ENCODE peak calls at places on chromosomes 6 and 20, in eight cellular contexts. One of them, this sample, is unnamed.

GRCh38 chr6:85185977-85186376 is 263.9 kb upstream of the NT5E start:
- DNase-seq in hepatocyte: no peak
- DNase-seq in heart left ventricle: no peak
- DNase-seq in cardiac fibroblast: peak; percentile 75
- DNase-seq in psoas muscle: no peak
- DNase-seq in Panc1: no peak
- DNase-seq in spleen: no peak
- DNase-seq in prostate gland: no peak
- DNase-seq in this sample: no peak

GRCh38 chr6:87391334-87391733 is 16.4 kb upstream of the CFAP206 start:
- DNase-seq in psoas muscle: no peak
- DNase-seq in cardiac fibroblast: peak; percentile 48
- DNase-seq in heart left ventricle: no peak
- DNase-seq in Panc1: no peak
- DNase-seq in spleen: no peak
- DNase-seq in hepatocyte: peak; percentile 56
- DNase-seq in prostate gland: peak; percentile 17
- DNase-seq in this sample: no peak

GRCh38 chr6:41460742-41461336 is 85.3 kb upstream of the FOXP4 start:
- DNase-seq in spleen: no peak
- DNase-seq in hepatocyte: no peak
- DNase-seq in prostate gland: no peak
- DNase-seq in cardiac fibroblast: no peak
- DNase-seq in heart left ventricle: no peak
- DNase-seq in psoas muscle: no peak
- DNase-seq in Panc1: no peak
- DNase-seq in this sample: no peak

GRCh38 chr6:125312478-125312877 is 10.7 kb upstream of the HDDC2 start:
- DNase-seq in prostate gland: no peak
- DNase-seq in heart left ventricle: no peak
- DNase-seq in cardiac fibroblast: no peak
- DNase-seq in Panc1: no peak
- DNase-seq in hepatocyte: no peak
- DNase-seq in spleen: no peak
- DNase-seq in psoas muscle: no peak
- DNase-seq in this sample: peak; percentile 32

GRCh38 chr20:40897177-40897700 is 131.4 kb upstream of the TOP1 start:
- DNase-seq in cardiac fibroblast: peak; percentile 26
- DNase-seq in prostate gland: no peak
- DNase-seq in spleen: no peak
- DNase-seq in heart left ventricle: no peak
- DNase-seq in psoas muscle: no peak
- DNase-seq in hepatocyte: peak; percentile 19
- DNase-seq in Panc1: no peak
- DNase-seq in this sample: no peak

GRCh38 chr6:35038076-35038475 is 103.1 kb downstream of the TCP11 start:
- DNase-seq in psoas muscle: no peak
- DNase-seq in cardiac fibroblast: peak; percentile 18
- DNase-seq in prostate gland: no peak
- DNase-seq in heart left ventricle: no peak
- DNase-seq in Panc1: no peak
- DNase-seq in spleen: no peak
- DNase-seq in hepatocyte: no peak
- DNase-seq in this sample: no peak

GRCh38 chr20:38937000-38937399 is 10.8 kb downstream of the FAM83D start:
- DNase-seq in heart left ventricle: no peak
- DNase-seq in hepatocyte: no peak
- DNase-seq in cardiac fibroblast: no peak
- DNase-seq in Panc1: no peak
- DNase-seq in prostate gland: no peak
- DNase-seq in spleen: no peak
- DNase-seq in psoas muscle: no peak
- DNase-seq in this sample: no peak

GRCh38 chr6:117317261-117317660 is 51.9 kb downstream of the VGLL2 start:
- DNase-seq in hepatocyte: peak; percentile 49
- DNase-seq in heart left ventricle: no peak
- DNase-seq in prostate gland: no peak
- DNase-seq in cardiac fibroblast: peak; percentile 5
- DNase-seq in spleen: no peak
- DNase-seq in psoas muscle: no peak
- DNase-seq in Panc1: peak; percentile 20
- DNase-seq in this sample: peak; percentile 15

GRCh38 chr20:40335437-40335836 is 353.6 kb downstream of the MAFB start:
- DNase-seq in prostate gland: no peak
- DNase-seq in cardiac fibroblast: no peak
- DNase-seq in heart left ventricle: no peak
- DNase-seq in spleen: no peak
- DNase-seq in Panc1: no peak
- DNase-seq in psoas muscle: no peak
- DNase-seq in hepatocyte: no peak
- DNase-seq in this sample: no peak

GRCh38 chr6:54758340-54758739 is 88.2 kb upstream of the FAM83B start:
- DNase-seq in cardiac fibroblast: no peak
- DNase-seq in spleen: no peak
- DNase-seq in Panc1: no peak
- DNase-seq in hepatocyte: no peak
- DNase-seq in prostate gland: no peak
- DNase-seq in heart left ventricle: no peak
- DNase-seq in psoas muscle: no peak
- DNase-seq in this sample: no peak

GRCh38 chr6:107677399-107677798 is 146.7 kb downstream of the SCML4 start:
- DNase-seq in Panc1: no peak
- DNase-seq in cardiac fibroblast: no peak
- DNase-seq in hepatocyte: no peak
- DNase-seq in spleen: no peak
- DNase-seq in heart left ventricle: no peak
- DNase-seq in prostate gland: no peak
- DNase-seq in psoas muscle: no peak
- DNase-seq in this sample: no peak
- TF ChIP-seq CTCF in Panc1: no peak
- TF ChIP-seq CTCF in cardiac fibroblast: no peak
- TF ChIP-seq CTCF in hepatocyte: no peak
- TF ChIP-seq CTCF in spleen: no peak
- TF ChIP-seq CTCF in heart left ventricle: no peak
- TF ChIP-seq CTCF in prostate gland: no peak
- TF ChIP-seq CTCF in psoas muscle: no peak
- TF ChIP-seq CTCF in this sample: no peak

DNA sequence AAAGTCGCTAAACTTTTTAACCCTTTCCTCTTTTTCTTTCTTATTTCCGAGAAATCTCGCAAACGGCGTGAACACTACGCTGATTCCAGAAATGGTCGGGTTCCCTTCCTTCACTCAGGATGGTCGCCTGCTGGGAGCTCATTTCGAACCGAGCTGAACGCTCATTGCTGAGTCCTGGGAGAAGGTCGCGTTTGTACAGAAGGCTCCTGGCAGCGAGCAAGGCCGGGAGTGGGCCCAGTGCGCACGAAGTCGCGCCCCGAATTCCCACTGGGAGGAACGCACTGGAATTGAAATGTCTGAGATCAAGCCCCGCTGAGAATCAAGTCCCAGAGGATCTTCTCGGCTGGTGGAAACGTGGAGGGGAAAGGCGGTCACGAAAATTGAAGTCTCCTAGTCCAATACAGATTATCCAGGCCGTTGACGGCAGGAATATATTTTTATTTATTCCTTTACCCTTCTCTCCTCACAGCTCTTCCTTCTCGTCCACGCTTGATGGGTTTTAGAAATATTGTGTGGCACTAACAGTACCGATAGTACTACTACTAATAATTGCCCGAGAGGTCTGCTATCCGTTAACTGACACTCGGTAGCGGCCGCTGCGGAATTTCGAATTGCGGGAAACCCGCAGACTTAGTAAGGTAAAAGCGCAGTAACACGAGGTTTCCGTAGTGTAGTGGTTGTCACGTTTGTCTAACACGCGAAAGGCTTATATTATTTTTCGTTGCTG is 207.2 kb upstream of the ZNF184 start:
- DNase-seq in cardiac fibroblast: no peak
- DNase-seq in prostate gland: no peak
- DNase-seq in spleen: no peak
- DNase-seq in hepatocyte: no peak
- DNase-seq in heart left ventricle: no peak
- DNase-seq in psoas muscle: no peak
- DNase-seq in Panc1: no peak
- DNase-seq in this sample: no peak
- H3K4me3 ChIP-seq in cardiac fibroblast: no peak overlapping the region
- H3K4me3 ChIP-seq in prostate gland: no peak overlapping the region
- H3K4me3 ChIP-seq in spleen: no peak overlapping the region
- H3K4me3 ChIP-seq in hepatocyte: peak overlapping the region; percentile 32
- H3K4me3 ChIP-seq in heart left ventricle: no peak overlapping the region
- H3K4me3 ChIP-seq in psoas muscle: no peak overlapping the region
- H3K4me3 ChIP-seq in Panc1: no peak overlapping the region
- H3K4me3 ChIP-seq in this sample: no peak overlapping the region

GRCh38 chr6:160692369-160692959 is 9.6 kb upstream of the PLG start:
- DNase-seq in psoas muscle: no peak
- DNase-seq in spleen: no peak
- DNase-seq in Panc1: no peak
- DNase-seq in prostate gland: no peak
- DNase-seq in heart left ventricle: no peak
- DNase-seq in hepatocyte: peak; percentile 15
- DNase-seq in cardiac fibroblast: no peak
- DNase-seq in this sample: no peak
- TF ChIP-seq CTCF in psoas muscle: no peak
- TF ChIP-seq CTCF in spleen: no peak
- TF ChIP-seq CTCF in Panc1: peak; percentile 23
- TF ChIP-seq CTCF in prostate gland: no peak
- TF ChIP-seq CTCF in heart left ventricle: no peak
- TF ChIP-seq CTCF in hepatocyte: peak; percentile 15
- TF ChIP-seq CTCF in cardiac fibroblast: no peak
- TF ChIP-seq CTCF in this sample: no peak

DNA sequence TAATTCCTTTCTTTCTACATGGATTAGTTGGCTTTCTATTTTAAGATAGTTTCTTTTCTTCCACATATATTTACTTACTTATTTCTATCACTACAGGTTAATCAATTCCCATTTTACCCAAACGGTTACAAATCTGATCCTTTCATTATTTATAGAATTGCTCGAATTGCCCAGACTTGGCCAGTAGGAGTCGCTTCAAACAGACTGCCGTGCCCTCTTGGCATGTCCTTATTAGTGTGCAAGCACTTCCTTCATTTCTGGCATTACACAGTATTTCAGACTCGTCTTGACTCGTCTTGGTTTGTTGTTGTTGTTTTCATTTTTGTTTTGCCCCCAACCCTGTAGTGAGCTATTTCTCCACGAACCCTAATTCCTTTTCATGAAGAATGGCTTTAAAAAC is 74.6 kb downstream of the SAMD3 start:
- DNase-seq in Panc1: no peak
- DNase-seq in spleen: no peak
- DNase-seq in hepatocyte: no peak
- DNase-seq in prostate gland: no peak
- DNase-seq in heart left ventricle: no peak
- DNase-seq in cardiac fibroblast: no peak
- DNase-seq in psoas muscle: no peak
- DNase-seq in this sample: peak; percentile 22
- H3K4me3 ChIP-seq in Panc1: no peak overlapping the region
- H3K4me3 ChIP-seq in spleen: no peak overlapping the region
- H3K4me3 ChIP-seq in hepatocyte: no peak overlapping the region
- H3K4me3 ChIP-seq in prostate gland: no peak overlapping the region
- H3K4me3 ChIP-seq in heart left ventricle: no peak overlapping the region
- H3K4me3 ChIP-seq in cardiac fibroblast: no peak overlapping the region
- H3K4me3 ChIP-seq in psoas muscle: no peak overlapping the region
- H3K4me3 ChIP-seq in this sample: no peak overlapping the region

GRCh38 chr20:50309764-50310672 is 119.4 kb downstream of the CEBPB start:
- DNase-seq in heart left ventricle: no peak
- DNase-seq in cardiac fibroblast: no peak
- DNase-seq in prostate gland: peak; percentile 3
- DNase-seq in hepatocyte: no peak
- DNase-seq in spleen: peak; percentile 72
- DNase-seq in Panc1: no peak
- DNase-seq in psoas muscle: no peak
- DNase-seq in this sample: no peak

GRCh38 chr20:50308166-50308512 is 117.5 kb downstream of the CEBPB start:
- DNase-seq in cardiac fibroblast: no peak
- DNase-seq in Panc1: peak; percentile 52
- DNase-seq in psoas muscle: no peak
- DNase-seq in prostate gland: no peak
- DNase-seq in hepatocyte: no peak
- DNase-seq in heart left ventricle: no peak
- DNase-seq in spleen: no peak
- DNase-seq in this sample: no peak

GRCh38 chr20:50309280-50309763 is 118.7 kb downstream of the CEBPB start:
- DNase-seq in spleen: peak; percentile 4
- DNase-seq in hepatocyte: no peak
- DNase-seq in heart left ventricle: no peak
- DNase-seq in cardiac fibroblast: peak; percentile 76
- DNase-seq in Panc1: no peak
- DNase-seq in psoas muscle: no peak
- DNase-seq in prostate gland: peak; percentile 4
- DNase-seq in this sample: no peak

GRCh38 chr20:50306478-50307423 is 116.1 kb downstream of the CEBPB start:
- DNase-seq in spleen: peak; percentile 49
- DNase-seq in heart left ventricle: no peak
- DNase-seq in psoas muscle: no peak
- DNase-seq in cardiac fibroblast: no peak
- DNase-seq in hepatocyte: no peak
- DNase-seq in prostate gland: no peak
- DNase-seq in Panc1: no peak
- DNase-seq in this sample: no peak

GRCh38 chr20:50308513-50309279 is 118.1 kb downstream of the CEBPB start:
- DNase-seq in spleen: peak; percentile 95
- DNase-seq in cardiac fibroblast: peak; percentile 99
- DNase-seq in prostate gland: peak; percentile 70
- DNase-seq in heart left ventricle: peak; percentile 93
- DNase-seq in Panc1: peak; percentile 30
- DNase-seq in psoas muscle: peak; percentile 93
- DNase-seq in hepatocyte: peak; percentile 91
- DNase-seq in this sample: no peak
- TF ChIP-seq CTCF in spleen: peak; percentile 56
- TF ChIP-seq CTCF in cardiac fibroblast: no peak
- TF ChIP-seq CTCF in prostate gland: no peak
- TF ChIP-seq CTCF in heart left ventricle: peak; percentile 32
- TF ChIP-seq CTCF in Panc1: no peak
- TF ChIP-seq CTCF in psoas muscle: no peak
- TF ChIP-seq CTCF in hepatocyte: no peak
- TF ChIP-seq CTCF in this sample: no peak